ENCODE peak calls at places on chromosomes 1 and 21, in five cellular contexts. G is A549, O is IMR-90, Y is adrenal gland, S is uterus. V is an unnamed sample.

GRCh38 chr1:193013005-193013404 is 46.2 kb downstream of the UCHL5 start:
- DNase-seq in S (no peak), O (peak; percentile 74), Y (no peak), G (no peak), V (no peak)

GRCh38 chr1:161506336-161507223 is 1.3 kb downstream of the FCGR2A start:
- DNase-seq in Y (peak; percentile 45), G (no peak), S (no peak), O (peak; percentile 54), V (no peak)

GRCh38 chr1:153960206-153960605 is 1.8 kb upstream of the CRTC2 start:
- DNase-seq in S (no peak), Y (no peak), G (no peak), O (no peak), V (no peak)

GRCh38 chr1:243910612-243911011 is 60.6 kb upstream of the AKT3 start:
- DNase-seq in O (no peak), S (no peak), G (no peak), Y (peak; percentile 22), V (no peak)

GRCh38 chr21:25518491-25518911 is 88.8 kb downstream of the MRPL39 start:
- DNase-seq in S (no peak), G (no peak), Y (no peak), O (no peak), V (no peak)

GRCh38 chr1:113937146-113937545 is 8.0 kb downstream of the HIPK1 start:
- DNase-seq in S (no peak), O (peak; percentile 58), Y (no peak), G (no peak), V (no peak)

GRCh38 chr1:9397984-9398526 is 105.4 kb downstream of the SPSB1 start:
- DNase-seq in Y (no peak), G (peak; percentile 30), S (peak; percentile 40), O (peak; percentile 62), V (no peak)

GRCh38 chr1:2442676-2443075 is 30.3 kb upstream of the PEX10 start:
- DNase-seq in G (no peak), Y (no peak), S (no peak), O (no peak), V (no peak)

GRCh38 chr1:89483010-89483756 is 41.4 kb upstream of the LRRC8B start:
- DNase-seq in S (peak; percentile 64), Y (peak; percentile 55), G (peak; percentile 77), O (peak; percentile 81), V (no peak)

GRCh38 chr1:222466150-222466865 is 81.6 kb downstream of the HHIPL2 start:
- DNase-seq in O (no peak), S (no peak), Y (no peak), G (no peak), V (no peak)

GRCh38 chr21:16551101-16551695 is 821.4 kb downstream of the USP25 start:
- DNase-seq in S (no peak), O (no peak), Y (no peak), G (no peak), V (no peak)

GRCh38 chr1:21262282-21263051 is 27.8 kb downstream of the ECE1 start:
- DNase-seq in S (peak; percentile 81), O (peak; percentile 95), Y (peak; percentile 96), G (peak; percentile 82), V (no peak)

GRCh38 chr1:222994506-222995229 is 148.4 kb downstream of the TLR5 start:
- DNase-seq in G (no peak), S (no peak), Y (no peak), O (peak; percentile 73), V (no peak)

GRCh38 chr1:30449428-30450147 is 273.8 kb downstream of the MATN1 start:
- DNase-seq in Y (no peak), O (no peak), G (no peak), S (no peak), V (no peak)

GRCh38 chr1:8285103-8285502 is 32.8 kb upstream of the SLC45A1 start:
- DNase-seq in Y (no peak), O (no peak), G (no peak), S (no peak), V (no peak)

GRCh38 chr1:24149854-24150227 is 6.9 kb upstream of the IL22RA1 start:
- DNase-seq in O (peak; percentile 69), S (no peak), G (peak; percentile 56), Y (peak; percentile 61), V (no peak)

GRCh38 chr1:6731905-6732304 is 30.3 kb upstream of the DNAJC11 start:
- DNase-seq in S (no peak), G (no peak), O (no peak), Y (no peak), V (no peak)

GRCh38 chr21:35779690-35780570 is 280.4 kb downstream of the SETD4 start:
- DNase-seq in Y (no peak), S (no peak), G (no peak), O (peak; percentile 91), V (no peak)

GRCh38 chr1:154550070-154550469 is 8.4 kb downstream of the UBE2Q1 start:
- DNase-seq in Y (no peak), S (no peak), G (no peak), O (no peak), V (no peak)

GRCh38 chr1:145912128-145912641 is 2.3 kb upstream of the ITGA10 start:
- DNase-seq in Y (no peak), G (no peak), O (no peak), S (no peak), V (no peak)

GRCh38 chr1:29416825-29417557 is 180.7 kb downstream of the PTPRU start:
- DNase-seq in Y (peak; percentile 28), S (peak; percentile 34), O (no peak), G (no peak), V (no peak)

GRCh38 chr1:156957634-156958033 is 37.2 kb downstream of the LRRC71 start:
- DNase-seq in G (no peak), S (no peak), Y (no peak), O (no peak), V (no peak)

GRCh38 chr1:201147396-201148015 is 6.8 kb downstream of the TMEM9 start:
- DNase-seq in Y (no peak), G (no peak), S (no peak), O (no peak), V (no peak)
- H3K9me3 ChIP-seq in Y (no peaks in the 10 kb centered on the region), G (no peaks in the 10 kb centered on the region), S (no peaks in the 10 kb centered on the region), O (no peaks in the 10 kb centered on the region), V (no peaks in the 10 kb centered on the region)

GRCh38 chr1:205287723-205288122 is 33.8 kb downstream of the NUAK2 start:
- DNase-seq in S (no peak), G (no peak), Y (no peak), O (no peak), V (no peak)
- H3K4me3 ChIP-seq in S (no peak overlapping the region), G (no peak overlapping the region), Y (no peak overlapping the region), O (no peak overlapping the region), V (no peak overlapping the region)

DNA sequence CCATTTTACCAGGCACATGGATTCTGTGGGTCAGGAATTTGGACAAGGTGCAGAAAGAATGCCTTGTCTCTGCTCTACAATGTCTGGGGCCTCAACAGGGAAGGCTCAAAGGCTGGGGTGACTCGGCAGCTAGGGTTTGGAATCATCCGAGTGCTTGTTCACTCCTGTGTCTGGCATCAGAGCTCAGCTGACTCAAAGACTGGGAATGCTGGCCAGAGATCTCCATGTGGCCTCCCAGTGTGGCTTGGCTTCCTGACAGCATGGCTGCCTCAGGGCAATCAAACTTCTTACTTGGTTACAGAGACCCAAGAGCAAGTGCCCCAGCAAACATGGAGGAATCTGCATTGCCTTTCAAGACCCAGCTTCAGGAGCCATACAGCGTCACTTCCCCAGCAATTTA is 110.5 kb downstream of the TOMM20 start:
- DNase-seq in O (peak; percentile 98), Y (no peak), S (no peak), G (peak; percentile 78), V (no peak)
- TF ChIP-seq POLR2A in O (no peak), Y (no peak), S (no peak), G (no peak), V (no peak)

GRCh38 chr1:227604446-227604845 is 41.1 kb downstream of the ZNF678 start:
- DNase-seq in S (no peak), O (no peak), Y (no peak), G (no peak), V (no peak)
- H3K9me3 ChIP-seq in S (no peaks in the 10 kb centered on the region), O (peaks cover 8% of the 10 kb centered on the region), Y (no peaks in the 10 kb centered on the region), G (peaks cover 55% of the 10 kb centered on the region), V (peaks cover 56% of the 10 kb centered on the region)

DNA sequence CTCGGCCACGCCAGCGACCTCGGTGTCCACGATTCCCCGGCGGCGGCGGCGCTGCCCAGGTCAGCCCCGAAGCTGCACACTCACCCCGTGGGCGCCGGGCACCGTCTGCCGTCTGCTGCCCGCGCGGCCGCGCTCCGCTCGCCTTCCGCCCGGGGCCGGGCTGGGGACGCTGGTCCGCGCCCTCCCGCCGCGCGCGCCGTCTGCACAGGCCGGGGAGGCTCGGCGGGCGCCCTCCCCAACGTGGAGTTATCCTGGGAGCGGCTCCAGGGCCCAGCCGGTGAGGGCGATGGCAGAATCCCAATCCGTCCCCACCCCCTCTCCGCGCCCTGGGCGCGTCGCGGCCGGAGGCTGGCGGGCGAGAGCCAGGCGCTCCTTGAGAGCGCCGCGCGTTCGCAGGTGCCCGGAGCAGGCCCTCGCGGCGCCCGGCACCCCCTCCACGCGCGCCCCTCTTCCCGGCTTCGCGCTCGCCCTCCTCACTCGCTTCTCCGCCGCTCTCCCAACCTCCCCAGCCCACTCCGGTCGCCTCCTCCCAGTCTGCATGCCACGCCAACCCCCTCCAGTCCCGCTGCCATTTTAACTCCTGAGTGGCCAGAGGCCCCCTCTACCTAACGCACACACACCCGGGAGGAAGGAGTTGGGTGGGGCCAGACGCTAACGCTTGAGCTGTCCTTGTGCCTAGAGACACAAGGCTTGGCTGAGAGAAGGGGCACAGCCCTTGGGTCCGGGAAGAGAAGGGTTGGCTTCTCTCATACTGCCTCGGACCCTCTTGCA is at the start of gene LRRN2:
- DNase-seq in G (peak; percentile 28), Y (no peak), O (no peak), S (peak; percentile 29), V (no peak)
- H3K4me3 ChIP-seq in G (peak within 1 kb of the TSS; percentile 65), Y (no peak within 1 kb of the TSS), O (no peak within 1 kb of the TSS), S (peak within 1 kb of the TSS; percentile 44), V (peak within 1 kb of the TSS; percentile 40)

GRCh38 chr1:86394416-86394815 is 1.7 kb downstream of the ODF2L start:
- DNase-seq in G (no peak), S (no peak), O (peak; percentile 49), Y (no peak), V (no peak)

GRCh38 chr1:86396503-86396900 is 379 bp upstream of the ODF2L start:
- DNase-seq in O (no peak), S (no peak), G (no peak), Y (no peak), V (no peak)

GRCh38 chr1:86395771-86396502 is at the start of gene ODF2L:
- DNase-seq in O (peak; percentile 74), G (peak; percentile 79), Y (peak; percentile 90), S (peak; percentile 81), V (peak; percentile 55)
- TF ChIP-seq POLR2A in O (peak; percentile 78), G (peak; percentile 40), Y (no peak), S (peak; percentile 72), V (no peak)

DNA sequence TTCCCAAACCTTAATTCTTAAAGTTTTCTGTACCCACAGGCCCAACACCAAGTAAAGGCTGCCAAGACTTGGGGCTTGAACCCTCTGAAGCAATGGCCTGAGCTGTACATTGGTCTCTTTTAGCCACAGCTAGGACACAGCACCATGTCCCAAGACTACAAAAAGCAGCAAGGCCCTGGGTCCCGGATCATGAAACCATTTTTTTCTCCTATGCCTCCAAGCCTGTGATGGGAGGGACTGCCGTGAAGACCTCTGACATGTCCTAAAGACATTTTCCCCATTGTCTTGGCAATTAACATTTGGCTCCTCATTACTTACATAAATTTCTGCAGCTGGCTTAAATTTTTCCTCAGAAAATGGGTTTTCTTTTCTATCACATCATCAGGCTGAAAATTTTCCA is 30.9 kb downstream of the ZNF670 start:
- DNase-seq in G (no peak), O (no peak), S (no peak), Y (no peak), V (no peak)
- H3K9me3 ChIP-seq in G (peaks cover 71% of the 10 kb centered on the region), O (peaks cover 42% of the 10 kb centered on the region), S (no peaks in the 10 kb centered on the region), Y (no peaks in the 10 kb centered on the region), V (no peaks in the 10 kb centered on the region)

GRCh38 chr1:46643368-46643775 is 24.8 kb downstream of the ATPAF1 start:
- DNase-seq in G (peak; percentile 70), Y (peak; percentile 44), S (no peak), O (peak; percentile 89), V (no peak)
- H3K4me3 ChIP-seq in G (no peak overlapping the region), Y (no peak overlapping the region), S (no peak overlapping the region), O (no peak overlapping the region), V (no peak overlapping the region)